ENCODE peak calls at places on chromosomes 13 and 19, in nine cellular contexts. X is PC-3, G is caudate nucleus, V is esophagus squamous epithelium, Q is body of pancreas, K is pancreas, Z is K562, S is cardiac muscle cell, A is aorta. H is an unnamed sample.

GRCh38 chr19:35015576-35016351 is 14.5 kb upstream of the SCN1B start:
- DNase-seq in X (no peak), G (no peak), V (no peak), Q (no peak), K (no peak), Z (no peak), S (no peak), A (no peak), H (no peak)

GRCh38 chr13:94292323-94292640 is 187.2 kb downstream of the DCT start:
- DNase-seq in X (no peak), G (no peak), V (no peak), Q (no peak), K (no peak), Z (no peak), S (no peak), A (no peak), H (no peak)

GRCh38 chr13:36819811-36820140 is 754 bp downstream of the RFXAP start:
- DNase-seq in X (peak), G (no peak), V (no peak), Q (no peak), K (no peak), Z (peak), S (peak), A (no peak), H (peak)

GRCh38 chr13:61880576-61881283 is 465.1 kb upstream of the PCDH20 start:
- DNase-seq in X (peak), G (no peak), V (no peak), Q (no peak), K (no peak), Z (peak), S (peak), A (no peak), H (no peak)

GRCh38 chr19:3683866-3684816 is 16.1 kb downstream of the PIP5K1C start:
- DNase-seq in X (no peak), G (no peak), V (no peak), Q (no peak), K (no peak), Z (peak), S (no peak), A (no peak), H (no peak)

GRCh38 chr13:93268327-93269028 is 41.9 kb downstream of the GPC6 start:
- DNase-seq in X (no peak), G (no peak), V (no peak), Q (no peak), K (no peak), Z (no peak), S (no peak), A (no peak), H (no peak)

GRCh38 chr19:1855040-1855827 is 7.0 kb upstream of the REXO1 start:
- DNase-seq in X (peak), G (no peak), V (peak), Q (peak), K (peak), Z (peak), S (peak), A (peak), H (peak)

GRCh38 chr13:66513728-66514127 is 716.4 kb downstream of the PCDH9 start:
- DNase-seq in X (no peak), G (no peak), V (no peak), Q (no peak), K (no peak), Z (no peak), S (no peak), A (no peak), H (no peak)

GRCh38 chr19:30231408-30232318 is 140.5 kb upstream of the ZNF536 start:
- DNase-seq in X (no peak), G (no peak), V (no peak), Q (no peak), K (no peak), Z (no peak), S (no peak), A (no peak), H (no peak)

GRCh38 chr13:95485045-95485517 is 67.4 kb upstream of the CLDN10 start:
- DNase-seq in X (peak), G (no peak), V (no peak), Q (no peak), K (no peak), Z (peak), S (no peak), A (no peak), H (peak)

GRCh38 chr13:60716296-60716695 is 319.3 kb downstream of the TDRD3 start:
- DNase-seq in X (no peak), G (no peak), V (no peak), Q (no peak), K (no peak), Z (no peak), S (no peak), A (no peak), H (no peak)

GRCh38 chr13:60720590-60720989 is 323.6 kb downstream of the TDRD3 start:
- DNase-seq in X (no peak), G (no peak), V (no peak), Q (no peak), K (no peak), Z (no peak), S (no peak), A (no peak), H (no peak)

GRCh38 chr13:60721063-60721462 is 324.0 kb downstream of the TDRD3 start:
- DNase-seq in X (no peak), G (no peak), V (no peak), Q (no peak), K (no peak), Z (no peak), S (no peak), A (no peak), H (no peak)
- H3K27ac ChIP-seq in X (no peak), G (no peak), V (no peak), Q (no peak), K (no peak), Z (no peak), S (no peak), A (no peak), H (no peak)

GRCh38 chr19:16899566-16900075 is 10.8 kb downstream of the F2RL3 start:
- DNase-seq in X (peak), G (no peak), V (no peak), Q (no peak), K (no peak), Z (peak), S (peak), A (peak), H (no peak)

GRCh38 chr19:16896098-16896912 is 7.5 kb downstream of the F2RL3 start:
- DNase-seq in X (no peak), G (no peak), V (no peak), Q (no peak), K (peak), Z (peak), S (peak), A (no peak), H (no peak)

GRCh38 chr19:16896913-16897571 is 8.2 kb downstream of the F2RL3 start:
- DNase-seq in X (peak), G (no peak), V (peak), Q (peak), K (peak), Z (peak), S (peak), A (peak), H (peak)

GRCh38 chr19:16898306-16899015 is 9.7 kb downstream of the F2RL3 start:
- DNase-seq in X (no peak), G (no peak), V (no peak), Q (no peak), K (no peak), Z (no peak), S (no peak), A (no peak), H (no peak)

DNA sequence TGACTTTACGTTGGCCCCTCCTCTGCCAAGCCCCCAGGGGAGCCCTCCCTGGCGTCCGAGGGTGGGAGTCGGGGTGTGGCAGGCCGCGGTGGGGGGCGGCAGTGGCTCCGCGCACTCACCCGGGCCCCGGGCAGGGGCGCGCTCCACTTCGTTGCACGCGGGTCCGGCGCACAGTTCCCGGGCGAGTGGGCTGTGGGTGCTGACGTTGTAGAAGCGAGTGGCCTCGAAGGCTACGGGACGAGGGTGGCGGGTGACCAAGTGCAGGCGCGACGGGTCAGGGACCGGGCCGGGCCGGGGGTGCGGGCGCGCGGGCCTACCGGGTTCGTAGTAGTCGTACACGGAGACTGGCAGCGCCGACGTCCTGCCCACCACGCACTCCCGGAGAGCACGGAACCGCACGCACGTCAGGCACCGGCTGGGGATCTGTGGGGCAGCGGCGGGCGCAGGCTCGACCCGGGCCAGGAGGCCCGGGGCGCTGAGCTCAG is 8.8 kb downstream of the F2RL3 start:
- DNase-seq in X (no peak), G (no peak), V (no peak), Q (peak), K (no peak), Z (no peak), S (no peak), A (peak), H (no peak)
- H3K27ac ChIP-seq in X (no peak), G (no peak), V (peak), Q (no peak), K (no peak), Z (peak), S (no peak), A (peak), H (peak)

GRCh38 chr13:48507024-48507423 is 25.9 kb downstream of the RCBTB2 start:
- DNase-seq in X (no peak), G (no peak), V (no peak), Q (no peak), K (no peak), Z (no peak), S (no peak), A (no peak), H (peak)
- H3K27ac ChIP-seq in X (no peak), G (peak), V (peak), Q (no peak), K (no peak), Z (no peak), S (no peak), A (peak), H (peak)

DNA sequence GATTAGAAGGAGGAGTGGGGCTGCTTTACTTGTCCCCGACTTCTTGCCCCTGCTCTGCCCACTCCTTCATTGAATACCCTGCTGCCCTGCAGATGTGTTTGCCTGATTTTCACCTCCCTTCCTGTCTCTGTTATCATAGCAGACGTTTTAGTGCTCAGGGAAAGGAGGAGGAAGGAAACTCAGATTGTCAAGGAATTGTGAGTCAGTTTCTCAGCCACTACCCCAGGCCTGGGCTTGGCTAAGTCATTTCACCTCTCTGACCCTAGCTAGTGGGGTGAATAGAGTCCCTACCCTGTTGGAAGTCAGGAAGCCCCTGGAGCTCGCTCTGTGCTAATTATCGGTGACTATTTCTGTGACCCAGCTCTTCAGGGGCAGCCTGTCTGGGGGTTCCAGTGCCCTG is 3.9 kb downstream of the BCKDHA start:
- DNase-seq in X (no peak), G (no peak), V (no peak), Q (no peak), K (no peak), Z (no peak), S (no peak), A (no peak), H (no peak)
- H3K27ac ChIP-seq in X (no peak), G (no peak), V (peak), Q (no peak), K (no peak), Z (peak), S (no peak), A (no peak), H (peak)

GRCh38 chr13:113902956-113903355 is 39.1 kb upstream of the GAS6 start:
- DNase-seq in X (no peak), G (no peak), V (no peak), Q (no peak), K (no peak), Z (no peak), S (no peak), A (no peak), H (no peak)

GRCh38 chr13:113901642-113902041 is 37.8 kb upstream of the GAS6 start:
- DNase-seq in X (no peak), G (no peak), V (no peak), Q (no peak), K (no peak), Z (no peak), S (no peak), A (no peak), H (no peak)

GRCh38 chr13:113903361-113903760 is 39.5 kb upstream of the GAS6 start:
- DNase-seq in X (no peak), G (no peak), V (no peak), Q (no peak), K (no peak), Z (no peak), S (no peak), A (peak), H (no peak)

GRCh38 chr13:113901231-113901630 is 37.4 kb upstream of the GAS6 start:
- DNase-seq in X (no peak), G (no peak), V (no peak), Q (no peak), K (no peak), Z (no peak), S (no peak), A (no peak), H (no peak)

DNA sequence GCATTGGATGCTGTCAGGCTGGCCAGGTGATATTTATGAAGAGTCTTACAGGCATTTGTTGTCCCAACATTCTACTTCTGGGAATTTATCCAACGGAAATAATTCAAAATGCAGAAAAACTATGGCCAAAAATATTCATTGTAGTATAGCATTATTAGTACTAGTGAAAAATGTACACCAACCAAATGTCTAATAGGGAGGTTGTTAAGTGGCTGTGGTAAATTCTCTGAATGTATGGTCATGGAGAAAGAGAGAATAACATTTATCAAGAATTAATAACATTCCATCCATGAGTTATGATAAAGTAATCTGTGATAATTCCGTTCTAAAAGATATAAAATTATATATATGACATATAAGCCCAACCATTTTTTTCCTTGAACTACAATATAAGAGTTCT is 38.7 kb upstream of the GAS6 start:
- DNase-seq in X (no peak), G (no peak), V (no peak), Q (no peak), K (no peak), Z (no peak), S (no peak), A (no peak), H (no peak)
- H3K27ac ChIP-seq in X (no peak), G (no peak), V (no peak), Q (no peak), K (no peak), Z (no peak), S (no peak), A (no peak), H (no peak)

DNA sequence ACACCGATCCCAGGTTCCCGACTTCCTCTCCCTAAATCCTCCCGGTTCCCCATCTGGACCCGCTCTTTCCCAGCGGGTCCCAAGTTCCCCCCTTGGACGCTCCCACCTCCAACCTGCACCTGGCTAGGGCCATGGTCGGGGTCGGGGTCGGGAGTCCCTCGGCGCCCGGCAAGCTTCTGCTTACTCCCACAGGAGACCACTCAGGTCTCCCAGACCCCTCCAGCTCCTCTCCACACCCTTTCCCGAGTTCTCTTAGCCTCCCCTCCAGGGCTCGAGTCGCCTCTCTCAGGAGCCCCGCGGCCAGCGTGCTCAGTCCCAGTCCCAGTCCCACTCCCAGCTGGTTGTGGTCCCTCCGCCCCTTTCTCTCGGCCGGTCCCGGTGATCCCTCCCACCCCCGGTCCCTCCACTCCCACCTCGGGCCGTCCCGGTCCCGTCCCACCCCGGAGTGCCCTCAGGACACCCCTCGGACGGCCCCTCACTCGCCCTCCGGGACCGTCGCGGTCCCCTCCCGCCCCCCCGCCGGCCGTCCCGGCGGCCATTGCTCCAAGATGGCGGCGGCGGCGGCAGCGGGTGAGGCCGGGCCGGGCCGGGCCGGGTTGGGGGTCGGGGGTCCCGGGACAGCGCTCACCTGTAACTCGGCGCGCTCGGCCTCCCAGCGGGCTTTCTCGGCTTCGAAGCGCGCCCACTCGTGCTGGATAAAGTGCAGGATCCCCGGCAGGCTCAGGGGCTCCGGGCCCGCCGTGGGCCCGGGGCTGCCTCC is at the start of gene FKRP:
- DNase-seq in X (no peak), G (no peak), V (no peak), Q (no peak), K (peak), Z (peak), S (peak), A (peak), H (no peak)
- H3K27ac ChIP-seq in X (no peak), G (peak), V (peak), Q (peak), K (no peak), Z (peak), S (peak), A (peak), H (peak)

DNA sequence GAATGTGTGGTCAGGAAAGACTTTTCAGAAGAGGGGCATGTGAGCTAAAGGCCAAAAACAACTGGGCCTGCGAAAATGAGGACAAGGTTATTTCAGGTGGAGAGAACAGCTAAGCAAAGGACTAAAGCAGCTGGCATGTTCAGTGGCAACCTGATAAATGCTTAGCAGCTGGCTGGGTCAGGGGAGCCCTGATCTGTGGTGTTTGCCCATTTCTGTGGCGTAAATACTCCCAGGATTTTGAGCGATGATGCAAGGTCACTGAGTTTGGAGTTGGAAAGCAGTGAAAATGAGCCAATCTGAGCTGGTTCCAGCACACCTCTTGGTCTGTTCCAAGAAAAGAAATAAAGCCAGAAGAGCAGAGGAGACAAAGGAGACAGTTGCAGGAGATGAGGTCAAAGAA is 704.3 kb downstream of the UQCRFS1 start:
- DNase-seq in X (no peak), G (no peak), V (no peak), Q (no peak), K (no peak), Z (no peak), S (no peak), A (no peak), H (no peak)
- H3K27ac ChIP-seq in X (no peak), G (no peak), V (no peak), Q (no peak), K (no peak), Z (peak), S (no peak), A (no peak), H (no peak)

DNA sequence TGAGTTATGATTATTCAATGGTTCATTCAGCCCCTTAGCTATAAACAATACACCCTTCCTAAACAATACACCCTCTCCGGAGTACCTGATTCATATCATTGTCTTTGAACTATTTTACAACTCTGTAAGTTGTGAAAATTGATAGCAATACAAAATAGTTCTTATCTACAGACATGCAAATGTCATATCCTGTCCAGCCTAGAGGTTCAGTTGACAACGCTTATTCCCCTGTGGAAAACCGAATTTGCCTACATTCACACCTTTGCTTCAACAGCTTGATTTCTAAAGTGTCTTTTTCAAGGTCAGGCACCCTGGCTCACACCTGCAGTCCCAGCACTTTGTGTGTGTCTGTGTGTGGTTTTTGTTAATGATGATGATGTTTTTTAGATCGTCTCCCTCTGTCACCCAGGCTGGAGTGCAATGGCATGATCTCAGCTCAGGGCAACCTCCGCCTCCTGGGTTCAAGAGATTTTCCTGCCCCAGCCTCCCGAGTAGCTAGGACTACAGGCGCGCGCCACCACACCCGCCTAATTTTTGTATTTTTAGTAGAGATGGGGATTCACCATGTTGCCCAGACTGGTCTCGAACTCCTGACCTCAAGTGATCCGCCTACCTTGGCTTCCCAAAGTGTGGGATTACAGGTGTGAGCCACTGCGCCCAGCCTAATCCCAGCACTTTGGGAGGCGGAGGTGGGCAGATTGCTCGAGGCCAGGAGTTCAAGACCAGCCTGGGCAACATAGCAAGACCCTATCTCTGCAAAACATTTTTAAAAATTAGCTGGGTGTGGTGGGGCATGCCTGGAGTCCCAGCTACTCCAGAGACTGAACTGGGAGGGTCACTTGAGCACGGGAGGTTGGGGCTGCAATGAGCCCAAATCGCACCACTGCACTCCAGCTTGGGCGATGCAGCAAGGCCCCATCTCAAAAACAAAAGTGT is 9.6 kb downstream of the C19orf53 start:
- DNase-seq in X (no peak), G (no peak), V (no peak), Q (no peak), K (no peak), Z (no peak), S (no peak), A (no peak), H (no peak)
- H3K27ac ChIP-seq in X (no peak), G (no peak), V (no peak), Q (no peak), K (no peak), Z (peak), S (no peak), A (peak), H (peak)

GRCh38 chr19:48480476-48481190 is 11.5 kb downstream of the CYTH2 start:
- DNase-seq in X (no peak), G (peak), V (no peak), Q (peak), K (no peak), Z (no peak), S (no peak), A (no peak), H (no peak)
- H3K27ac ChIP-seq in X (no peak), G (peak), V (peak), Q (peak), K (peak), Z (no peak), S (peak), A (peak), H (peak)

H was measured in RWPE1.